ENCODE peak calls at places on chromosomes 4 and X, in nine cellular contexts. G is NCI-H1105; A is thoracic aorta; H is ecto neural progenitor cell; L is kidney epithelial cell; I is activated naive CD8-positive, alpha-beta T cell treated with anti-CD3 and anti-CD28 coated beads, Interleukin-2, amount 50 U/mL, for 24 hours; O is fibroblast of lung; D is NCI-H187; W is erythroblast. M is an unnamed sample.

GRCh38 chr4:11428701-11429571 is at the start of gene HS3ST1:
- DNase-seq in I (peak), A (peak), W (peak), G (peak), H (peak), D (peak), L (peak), O (peak), M (peak)

GRCh38 chrX:16061296-16061695 is 62.1 kb upstream of the GRPR start:
- DNase-seq in I (no peak), W (no peak), A (no peak), L (no peak), G (no peak), D (no peak), O (no peak), H (no peak), M (no peak)

GRCh38 chr4:173990126-173990878 is 293.2 kb downstream of the FBXO8 start:
- DNase-seq in A (no peak), L (no peak), H (no peak), G (no peak), O (peak), D (no peak), W (peak), I (no peak), M (no peak)

GRCh38 chr4:1310796-1311715 is 21.4 kb downstream of the MAEA start:
- DNase-seq in G (no peak), O (no peak), H (no peak), I (no peak), L (no peak), A (no peak), W (no peak), D (no peak), M (no peak)

GRCh38 chr4:150746156-150746555 is 164.2 kb downstream of the MAB21L2 start:
- DNase-seq in W (no peak), I (no peak), D (no peak), G (no peak), H (no peak), O (peak), A (no peak), L (no peak), M (no peak)

GRCh38 chr4:6668391-6668790 is 25.3 kb upstream of the S100P start:
- DNase-seq in O (no peak), D (no peak), H (no peak), L (peak), I (no peak), A (no peak), G (no peak), W (no peak), M (no peak)

GRCh38 chrX:29852767-29853166 is 362.6 kb upstream of the MAGEB2 start:
- DNase-seq in A (no peak), G (no peak), O (peak), H (no peak), D (no peak), I (no peak), L (no peak), W (no peak), M (no peak)

GRCh38 chrX:152405561-152405960 is 45.6 kb downstream of the GABRA3 start:
- DNase-seq in A (no peak), W (no peak), I (no peak), L (no peak), G (no peak), O (no peak), D (no peak), H (no peak), M (no peak)

GRCh38 chr4:42915484-42915883 is 23.0 kb downstream of the GRXCR1 start:
- DNase-seq in H (no peak), I (no peak), G (no peak), A (no peak), W (peak), O (no peak), D (no peak), L (no peak), M (no peak)

GRCh38 chr4:6019316-6020263 is 1.4 kb upstream of the C4orf50 start:
- DNase-seq in W (peak), L (no peak), A (no peak), I (peak), O (peak), D (peak), G (peak), H (peak), M (peak)

GRCh38 chr4:69750346-69750745 is 10.1 kb downstream of the SULT1B1 start:
- DNase-seq in W (no peak), A (no peak), D (no peak), O (no peak), I (no peak), H (no peak), G (no peak), L (no peak), M (no peak)

GRCh38 chr4:53786632-53787031 is 195.3 kb upstream of the LNX1 start:
- DNase-seq in A (no peak), G (no peak), D (no peak), H (no peak), L (no peak), W (no peak), I (no peak), O (peak), M (no peak)

GRCh38 chrX:150766351-150767044 is 73.3 kb downstream of the MTMR1 start:
- DNase-seq in A (no peak), G (no peak), H (no peak), O (no peak), D (no peak), W (no peak), I (no peak), L (no peak), M (no peak)

GRCh38 chr4:159410076-159410777 is 307.3 kb downstream of the RAPGEF2 start:
- DNase-seq in H (no peak), G (no peak), L (no peak), D (no peak), I (no peak), W (no peak), O (no peak), A (no peak), M (no peak)

GRCh38 chr4:1910643-1911042 is 39.5 kb downstream of the NSD2 start:
- DNase-seq in A (no peak), D (no peak), O (peak), H (peak), L (peak), G (no peak), I (no peak), W (peak), M (no peak)

GRCh38 chr4:41718907-41719306 is 29.6 kb downstream of the PHOX2B start:
- DNase-seq in I (no peak), L (no peak), O (peak), W (no peak), G (no peak), A (no peak), H (no peak), D (no peak), M (no peak)

GRCh38 chr4:107444-108429 is 16.6 kb upstream of the ZNF718 start:
- DNase-seq in G (no peak), W (no peak), O (no peak), D (no peak), I (no peak), A (no peak), H (no peak), L (no peak), M (no peak)

GRCh38 chr4:64022560-64022959 is 386.7 kb downstream of the TECRL start:
- DNase-seq in H (no peak), D (no peak), G (no peak), O (no peak), L (no peak), I (no peak), A (no peak), W (no peak), M (no peak)

GRCh38 chr4:164501074-164501473 is 252.9 kb upstream of the SMIM31 start:
- DNase-seq in L (peak), W (no peak), G (no peak), H (no peak), A (no peak), I (no peak), O (no peak), D (no peak), M (no peak)

GRCh38 chr4:157895205-157895604 is 277.6 kb downstream of the GASK1B start:
- DNase-seq in D (no peak), L (no peak), W (no peak), I (no peak), O (no peak), H (no peak), A (no peak), G (no peak), M (no peak)

GRCh38 chr4:59195867-59196266 is 2004.3 kb upstream of the ADGRL3 start:
- DNase-seq in I (no peak), W (no peak), G (no peak), O (no peak), A (no peak), H (no peak), D (no peak), L (no peak), M (no peak)

GRCh38 chrX:47697171-47697570 is 38.2 kb upstream of the UXT start:
- DNase-seq in W (no peak), A (no peak), D (no peak), I (no peak), G (no peak), H (no peak), L (no peak), O (no peak), M (no peak)

GRCh38 chr4:38606587-38606905 is 57.5 kb upstream of the KLF3 start:
- DNase-seq in O (no peak), H (no peak), A (no peak), W (peak), I (no peak), L (no peak), G (no peak), D (no peak), M (no peak)

GRCh38 chr4:112075129-112075753 is 70.0 kb upstream of the FAM241A start:
- DNase-seq in G (no peak), H (no peak), W (peak), L (no peak), I (no peak), D (no peak), O (peak), A (no peak), M (peak)

GRCh38 chr4:85475631-85476233 is 782 bp downstream of the ARHGAP24 start:
- DNase-seq in I (no peak), H (peak), A (no peak), L (no peak), O (peak), W (no peak), G (peak), D (no peak), M (no peak)

GRCh38 chrX:72081605-72082320 is 50.0 kb downstream of the RTL5 start:
- DNase-seq in H (no peak), G (no peak), L (no peak), O (no peak), A (no peak), I (no peak), W (no peak), D (no peak), M (no peak)

GRCh38 chrX:39984191-39984956 is 113.4 kb downstream of the BCOR start:
- DNase-seq in A (no peak), G (no peak), H (no peak), W (peak), I (no peak), O (peak), D (no peak), L (no peak), M (no peak)

GRCh38 chr4:89836031-89836777 is 757 bp downstream of the SNCA start:
- DNase-seq in I (peak), A (no peak), H (peak), G (no peak), D (no peak), L (no peak), O (no peak), W (peak), M (no peak)

GRCh38 chrX:16712116-16712824 is at the start of gene CTPS2:
- DNase-seq in I (peak), A (no peak), H (peak), O (peak), L (no peak), W (peak), D (peak), G (peak), M (no peak)

GRCh38 chr4:81470456-81471327 is 1.0 kb downstream of the RASGEF1B start:
- DNase-seq in D (peak), L (no peak), I (peak), O (no peak), H (peak), G (no peak), W (peak), A (peak), M (peak)

GRCh38 chr4:19936471-19936870 is 315.2 kb upstream of the SLIT2 start:
- DNase-seq in D (no peak), H (no peak), L (peak), O (peak), A (no peak), W (no peak), I (no peak), G (no peak), M (no peak)

GRCh38 chr4:20266215-20267082 is 14.7 kb downstream of the SLIT2 start:
- DNase-seq in A (no peak), O (peak), I (no peak), G (no peak), W (no peak), H (no peak), D (no peak), L (no peak), M (no peak)

GRCh38 chrX:67583171-67583570 is 39.4 kb downstream of the AR start:
- DNase-seq in L (no peak), G (no peak), H (no peak), D (no peak), W (no peak), O (no peak), A (no peak), I (no peak), M (no peak)

GRCh38 chr4:83180469-83180968 is 66.0 kb upstream of the PLAC8 start:
- DNase-seq in H (no peak), A (no peak), W (no peak), D (no peak), L (no peak), I (no peak), G (no peak), O (no peak), M (no peak)

GRCh38 chr4:2591189-2591588 is 54.7 kb downstream of the FAM193A start:
- DNase-seq in I (no peak), O (peak), A (no peak), W (peak), G (no peak), D (no peak), H (no peak), L (no peak), M (no peak)

GRCh38 chr4:73608677-73609594 is 11.3 kb downstream of the RASSF6 start:
- DNase-seq in A (no peak), H (no peak), G (peak), D (no peak), W (no peak), O (peak), L (no peak), I (no peak), M (peak)